ENCODE peak calls at places on chromosomes 11 and 22, in five cellular contexts. P, F, E, U and Y are unnamed samples. For H3K4me1, the result is how much of the 10 kb centered on the place peaks cover.

GRCh38 chr11:78920329-78920728 is 345.7 kb upstream of the NARS2 start:
- DNase-seq in P (no peak), F (no peak), E (no peak), U (no peak), Y (no peak)

GRCh38 chr22:40431021-40431420 is 60.6 kb downstream of the SGSM3 start:
- DNase-seq in P (no peak), F (no peak), E (no peak), U (no peak), Y (no peak)

GRCh38 chr22:37401401-37401859 is 25.8 kb downstream of the ELFN2 start:
- DNase-seq in P (peak), F (no peak), E (peak), U (no peak), Y (no peak)

GRCh38 chr11:27055065-27055682 is 14.6 kb downstream of the BBOX1 start:
- DNase-seq in P (no peak), F (no peak), E (no peak), U (no peak), Y (no peak)

GRCh38 chr11:15826826-15827225 is 529.5 kb downstream of the SOX6 start:
- DNase-seq in P (no peak), F (no peak), E (peak), U (peak), Y (no peak)

GRCh38 chr11:8098879-8099278 is 17.9 kb downstream of the TUB start:
- DNase-seq in P (no peak), F (peak), E (no peak), U (no peak), Y (no peak)

GRCh38 chr22:36913431-36914382 is at the start of gene CSF2RB:
- DNase-seq in P (no peak), F (no peak), E (peak), U (no peak), Y (no peak)

GRCh38 chr22:36350751-36351594 is 36.8 kb downstream of the MYH9 start:
- DNase-seq in P (no peak), F (no peak), E (no peak), U (no peak), Y (no peak)

GRCh38 chr11:85682330-85683305 is 3.4 kb downstream of the CCDC89 start:
- DNase-seq in P (peak), F (no peak), E (peak), U (no peak), Y (peak)

GRCh38 chr11:110046759-110047386 is 46.3 kb upstream of the ZC3H12C start:
- DNase-seq in P (no peak), F (no peak), E (no peak), U (no peak), Y (no peak)

GRCh38 chr11:125297346-125297910 is 132.9 kb downstream of the PKNOX2 start:
- DNase-seq in P (no peak), F (no peak), E (no peak), U (no peak), Y (no peak)

GRCh38 chr11:106187860-106188456 is 110.5 kb downstream of the AASDHPPT start:
- DNase-seq in P (no peak), F (no peak), E (no peak), U (peak), Y (no peak)

GRCh38 chr11:14908214-14908880 is 16.3 kb upstream of the CYP2R1 start:
- DNase-seq in P (no peak), F (no peak), E (no peak), U (peak), Y (peak)

GRCh38 chr11:107704432-107704831 is 7.4 kb downstream of the SLN start:
- DNase-seq in P (no peak), F (no peak), E (no peak), U (no peak), Y (no peak)

GRCh38 chr11:116972692-116973091 is 125.5 kb downstream of the SIK3 start:
- DNase-seq in P (no peak), F (no peak), E (no peak), U (peak), Y (no peak)

GRCh38 chr22:27952091-27952490 is 33.0 kb upstream of the PITPNB start:
- DNase-seq in P (no peak), F (no peak), E (no peak), U (no peak), Y (no peak)

GRCh38 chr11:123690490-123690889 is 36.1 kb upstream of the SCN3B start:
- DNase-seq in P (no peak), F (no peak), E (no peak), U (no peak), Y (no peak)

GRCh38 chr11:944711-945470 is 19.2 kb downstream of the AP2A2 start:
- DNase-seq in P (no peak), F (no peak), E (no peak), U (peak), Y (no peak)

GRCh38 chr11:117909611-117910382 is 19.4 kb downstream of the TMPRSS13 start:
- DNase-seq in P (peak), F (peak), E (no peak), U (no peak), Y (no peak)

GRCh38 chr11:13446444-13446843 is 16.6 kb downstream of the BTBD10 start:
- DNase-seq in P (no peak), F (no peak), E (no peak), U (no peak), Y (no peak)

GRCh38 chr11:32893091-32893946 is 708 bp downstream of the QSER1 start:
- DNase-seq in P (peak), F (peak), E (peak), U (peak), Y (peak)

GRCh38 chr11:128422576-128423370 is 164.6 kb downstream of the ETS1 start:
- DNase-seq in P (no peak), F (no peak), E (peak), U (no peak), Y (peak)

GRCh38 chr11:48093323-48093722 is 113.0 kb downstream of the PTPRJ start:
- DNase-seq in P (no peak), F (no peak), E (no peak), U (no peak), Y (no peak)

GRCh38 chr11:74325649-74326645 is 14.5 kb upstream of the P4HA3 start:
- DNase-seq in P (peak), F (peak), E (peak), U (no peak), Y (no peak)

GRCh38 chr11:77191823-77192495 is 63.9 kb downstream of the MYO7A start:
- DNase-seq in P (peak), F (no peak), E (no peak), U (peak), Y (peak)

GRCh38 chr11:74866557-74866956 is 82.3 kb downstream of the XRRA1 start:
- DNase-seq in P (no peak), F (no peak), E (no peak), U (no peak), Y (no peak)

GRCh38 chr22:24506802-24507438 is 11.8 kb downstream of the UPB1 start:
- DNase-seq in P (no peak), F (peak), E (no peak), U (peak), Y (no peak)

GRCh38 chr22:33476716-33477115 is 418.5 kb upstream of the SYN3 start:
- DNase-seq in P (no peak), F (no peak), E (no peak), U (no peak), Y (no peak)

GRCh38 chr11:130159657-130160459 is at the start of gene ST14:
- DNase-seq in P (no peak), F (no peak), E (no peak), U (peak), Y (no peak)

GRCh38 chr11:84465040-84465439 is 1162.1 kb downstream of the DLG2 start:
- DNase-seq in P (no peak), F (no peak), E (no peak), U (no peak), Y (no peak)

GRCh38 chr11:110327508-110327907 is 31.1 kb upstream of the RDX start:
- DNase-seq in P (no peak), F (no peak), E (no peak), U (no peak), Y (no peak)

GRCh38 chr11:11626128-11626527 is 4.3 kb upstream of the GALNT18 start:
- DNase-seq in P (no peak), F (no peak), E (no peak), U (no peak), Y (no peak)

GRCh38 chr22:21981874-21982273 is 713 bp downstream of the TOP3B start:
- DNase-seq in P (no peak), F (no peak), E (no peak), U (no peak), Y (no peak)

GRCh38 chr11:12853652-12854296 is 155.3 kb upstream of the RASSF10 start:
- DNase-seq in P (no peak), F (no peak), E (no peak), U (no peak), Y (no peak)

GRCh38 chr11:8080674-8081590 is at the start of gene TUB:
- DNase-seq in P (peak), F (no peak), E (no peak), U (peak), Y (no peak)

GRCh38 chr22:26585104-26585790 is 4.7 kb downstream of the TPST2 start:
- DNase-seq in P (peak), F (no peak), E (peak), U (no peak), Y (no peak)

GRCh38 chr11:73875840-73876239 is 806 bp downstream of the COA4 start:
- DNase-seq in P (no peak), F (no peak), E (no peak), U (no peak), Y (no peak)

GRCh38 chr11:6353367-6353987 is 33.2 kb upstream of the CAVIN3 start:
- DNase-seq in P (peak), F (no peak), E (peak), U (peak), Y (peak)

GRCh38 chr11:72932132-72932570 is 117.9 kb downstream of the ATG16L2 start:
- DNase-seq in P (no peak), F (no peak), E (no peak), U (no peak), Y (no peak)

DNA sequence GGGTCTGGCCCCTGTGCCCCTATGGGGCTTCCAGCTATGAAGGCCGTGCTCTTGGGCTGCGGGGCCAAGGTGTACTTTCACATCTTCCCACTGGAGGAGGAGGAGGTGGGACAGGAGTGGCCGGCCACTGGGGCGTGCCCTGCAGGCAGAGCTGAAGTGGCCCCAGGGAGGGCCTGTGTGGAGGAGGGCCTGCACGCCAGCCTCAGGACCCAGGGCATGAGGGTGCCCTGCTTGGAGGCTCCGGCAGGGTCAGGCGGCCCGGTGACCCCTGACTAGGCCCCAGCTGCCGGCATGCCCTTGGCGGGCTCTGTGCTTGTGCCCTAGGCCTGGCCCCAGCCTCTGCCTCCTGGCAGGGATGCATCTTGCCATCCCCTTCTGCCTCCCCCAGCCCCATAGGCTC is 5.2 kb downstream of the PRR5 start:
- DNase-seq in P (no peak), F (no peak), E (no peak), U (no peak), Y (no peak)
- H3K4me1 ChIP-seq in P (under half), F (under half), E (under half), U (under half), Y (under half)

GRCh38 chr11:66082936-66083698 is 13.0 kb downstream of the PACS1 start:
- DNase-seq in P (no peak), F (no peak), E (no peak), U (no peak), Y (no peak)
- H3K4me3 ChIP-seq in P (no peak), F (no peak), E (no peak), U (no peak), Y (peak)

DNA sequence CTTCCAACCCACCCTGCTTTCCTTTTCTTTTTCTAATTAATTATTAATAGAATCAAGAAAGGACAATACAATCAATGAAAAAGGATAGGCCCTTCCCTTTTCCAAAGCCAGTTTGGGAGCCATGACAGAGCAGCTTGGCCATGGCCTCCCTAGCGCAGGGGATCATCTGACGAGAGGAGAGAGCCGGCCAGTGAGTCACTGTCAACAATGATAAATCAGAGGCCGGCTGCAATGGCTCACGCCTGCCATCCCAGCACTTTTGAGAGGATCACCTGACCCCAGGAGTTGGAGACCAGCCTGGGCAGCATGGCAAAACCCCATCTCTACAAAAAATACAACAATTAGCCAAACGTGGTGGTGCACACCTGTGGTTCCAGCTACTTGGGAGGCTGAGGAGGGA is 27.5 kb upstream of the KRTAP5-7 start:
- DNase-seq in P (no peak), F (no peak), E (no peak), U (no peak), Y (no peak)
- H3K27ac ChIP-seq in P (no peak), F (no peak), E (no peak), U (no peak), Y (no peak)

DNA sequence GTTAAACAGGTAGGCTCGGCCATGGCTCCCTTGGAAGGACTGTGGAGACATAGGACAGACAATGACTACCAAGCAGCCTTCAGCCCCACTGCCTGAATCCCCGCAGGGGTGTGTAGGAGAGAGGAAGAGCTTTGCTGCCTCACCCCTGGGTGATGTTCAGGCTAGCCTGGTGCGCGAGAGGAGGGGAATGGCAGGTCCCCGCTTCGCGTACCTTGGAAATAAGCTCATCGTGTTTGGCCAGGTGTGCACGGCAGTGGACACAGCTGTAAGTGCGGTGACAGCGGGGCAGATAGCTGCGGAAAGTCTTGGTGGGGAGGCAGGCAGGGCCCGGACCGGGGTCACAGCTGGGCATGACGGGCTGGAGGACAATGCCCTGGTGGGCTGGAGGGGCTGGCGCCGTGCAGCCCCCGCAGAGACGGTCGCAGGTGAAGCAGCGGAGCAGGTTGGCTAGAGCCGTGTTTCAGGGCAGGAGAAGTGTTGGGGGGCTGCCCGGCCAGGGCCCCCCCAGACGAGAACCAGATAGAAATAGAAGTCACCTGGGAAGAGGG is 2.9 kb downstream of the YPEL4 start:
- DNase-seq in P (no peak), F (no peak), E (no peak), U (peak), Y (no peak)
- H3K4me1 ChIP-seq in P (under half), F (under half), E (half or more), U (half or more), Y (under half)

DNA sequence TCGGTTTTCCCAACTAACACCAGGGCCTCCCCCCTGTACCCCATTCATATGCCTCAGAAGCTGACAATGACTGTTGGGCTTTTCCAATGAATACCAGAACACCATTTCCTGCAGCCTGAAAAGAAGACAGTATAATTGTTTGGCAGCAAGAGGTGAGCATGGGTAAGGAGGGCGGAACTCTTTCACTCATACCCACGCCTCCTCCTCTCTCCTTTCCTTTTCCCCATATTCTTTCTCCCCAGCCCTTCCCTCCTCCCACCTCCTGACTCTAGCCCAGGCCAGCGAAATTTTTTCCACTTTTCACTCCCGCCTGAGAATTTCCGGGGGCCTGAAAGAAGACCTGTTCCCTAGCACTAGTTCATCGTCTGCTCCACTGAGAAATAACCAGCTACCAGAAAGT is 58.0 kb upstream of the CHST1 start:
- DNase-seq in P (no peak), F (no peak), E (no peak), U (peak), Y (no peak)
- H3K4me3 ChIP-seq in P (no peak), F (no peak), E (no peak), U (peak), Y (no peak)

GRCh38 chr11:131425285-131425684 is 54.9 kb downstream of the NTM start:
- DNase-seq in P (no peak), F (no peak), E (no peak), U (no peak), Y (no peak)
- H3K27ac ChIP-seq in P (no peak), F (no peak), E (no peak), U (no peak), Y (no peak)

DNA sequence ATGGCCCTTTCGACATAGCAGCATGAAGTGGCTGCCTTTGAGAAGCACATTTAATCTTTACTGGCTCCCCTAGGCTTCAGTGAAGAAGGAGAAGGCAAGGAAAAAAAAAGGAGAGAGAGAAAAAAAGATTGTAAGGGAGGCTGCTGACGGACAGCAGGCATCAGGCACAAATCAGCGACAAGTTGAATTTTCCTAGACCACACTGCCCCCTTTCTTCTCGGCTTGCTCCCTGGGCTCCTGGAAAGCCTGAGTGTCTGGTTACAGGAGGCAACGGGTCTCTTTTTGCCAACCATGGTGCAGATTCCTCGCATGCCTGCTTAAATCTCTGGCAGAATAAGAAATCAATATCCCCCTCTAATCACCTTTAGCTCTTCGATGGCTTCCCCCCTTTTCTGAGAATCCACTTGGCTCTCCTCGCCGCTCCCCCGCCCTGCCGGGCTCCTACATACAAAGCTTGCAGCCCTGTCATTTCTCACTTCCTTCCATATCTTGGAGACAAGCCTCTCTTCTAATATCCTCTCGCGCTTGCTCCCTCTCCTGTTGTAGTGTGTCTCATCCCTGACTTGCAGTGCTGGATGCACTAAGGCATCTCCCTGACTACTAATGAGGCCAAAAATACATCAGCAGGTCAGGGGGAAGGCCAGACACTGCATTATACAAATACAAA is 14.3 kb downstream of the BLID start:
- DNase-seq in P (peak), F (peak), E (peak), U (peak), Y (no peak)
- H3K4me1 ChIP-seq in P (under half), F (under half), E (under half), U (under half), Y (under half)

GRCh38 chr11:68043029-68043348 is 4.2 kb downstream of the TCIRG1 start:
- DNase-seq in P (no peak), F (peak), E (no peak), U (no peak), Y (no peak)

GRCh38 chr11:68040957-68041591 is 2.2 kb downstream of the TCIRG1 start:
- DNase-seq in P (peak), F (peak), E (no peak), U (no peak), Y (no peak)

GRCh38 chr11:68043349-68044144 is 4.7 kb downstream of the TCIRG1 start:
- DNase-seq in P (peak), F (peak), E (no peak), U (no peak), Y (no peak)

GRCh38 chr11:68041617-68042218 is 2.9 kb downstream of the TCIRG1 start:
- DNase-seq in P (no peak), F (peak), E (no peak), U (no peak), Y (no peak)

DNA sequence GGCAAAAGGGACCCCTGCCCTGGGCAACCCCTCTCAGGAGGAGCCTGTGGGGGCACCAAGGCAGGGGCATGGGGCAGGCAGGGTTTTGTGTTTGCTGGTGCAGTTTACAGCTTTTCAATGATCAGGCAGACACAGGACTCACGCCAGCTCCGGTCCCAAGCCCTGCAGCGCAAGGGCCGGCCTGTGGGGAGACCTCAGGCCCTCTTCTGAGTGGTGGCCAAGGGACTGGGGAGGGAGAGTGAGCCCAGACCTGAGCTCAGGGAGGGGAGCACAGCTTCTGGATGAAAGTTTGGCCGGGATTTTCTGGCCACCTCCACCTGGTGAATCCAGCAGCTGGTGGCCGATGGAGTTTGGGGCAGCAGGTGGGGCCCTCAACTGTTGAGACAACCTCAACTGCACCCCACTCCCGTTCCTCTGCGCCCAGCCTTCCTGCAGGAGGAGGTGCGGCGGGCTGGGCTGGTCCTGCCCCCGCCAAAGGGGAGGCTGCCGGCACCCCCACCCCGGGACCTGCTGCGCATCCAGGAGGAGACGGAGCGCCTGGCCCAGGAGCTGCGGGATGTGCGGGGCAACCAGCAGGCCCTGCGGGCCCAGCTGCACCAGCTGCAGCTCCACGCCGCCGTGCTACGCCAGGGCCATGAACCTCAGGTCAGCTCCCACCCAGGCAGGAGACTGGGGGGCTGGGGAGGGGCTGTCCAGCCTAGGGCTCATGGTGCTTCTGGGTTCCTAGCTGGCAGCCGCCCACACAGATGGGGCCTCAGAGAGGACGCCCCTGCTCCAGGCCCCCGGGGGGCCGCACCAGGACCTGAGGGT is 3.6 kb downstream of the TCIRG1 start:
- DNase-seq in P (no peak), F (peak), E (no peak), U (no peak), Y (no peak)
- H3K4me3 ChIP-seq in P (no peak), F (no peak), E (no peak), U (no peak), Y (no peak)